ENCODE peak calls at places on chromosomes 5 and 9, in six cellular contexts. E is A673, L is SK-N-SH, K is tibial artery, V is neural progenitor cell, B is esophagus squamous epithelium. M is an unnamed sample.

GRCh38 chr5:54959673-54960418 is 25.5 kb downstream of the ESM1 start:
- DNase-seq in E (peak; percentile 56), K (no peak), V (peak; percentile 29), L (no peak), B (no peak), M (no peak)

GRCh38 chr5:95424016-95424415 is 32.9 kb downstream of the FAM81B start:
- DNase-seq in V (no peak), K (no peak), L (no peak), E (no peak), B (no peak), M (no peak)

GRCh38 chr9:129850821-129851540 is 15.7 kb downstream of the USP20 start:
- DNase-seq in B (no peak), K (no peak), E (no peak), V (no peak), L (no peak), M (no peak)

GRCh38 chr9:123678038-123678877 is 251.7 kb downstream of the DENND1A start:
- DNase-seq in E (no peak), V (no peak), K (no peak), B (no peak), L (peak; percentile 57), M (no peak)

GRCh38 chr5:168661593-168662485 is 82.7 kb upstream of the PANK3 start:
- DNase-seq in V (no peak), K (no peak), E (no peak), L (no peak), B (no peak), M (no peak)

GRCh38 chr9:128068656-128069221 is 707 bp downstream of the SLC25A25 start:
- DNase-seq in B (no peak), V (no peak), E (peak; percentile 50), K (no peak), L (peak; percentile 43), M (no peak)

GRCh38 chr5:31966931-31967330 is 207.2 kb downstream of the GOLPH3 start:
- DNase-seq in L (no peak), E (no peak), B (no peak), K (no peak), V (no peak), M (no peak)

GRCh38 chr5:58974083-58974482 is 391.2 kb downstream of the RAB3C start:
- DNase-seq in L (no peak), K (no peak), V (no peak), E (no peak), B (no peak), M (no peak)

GRCh38 chr5:81755320-81755719 is 4.4 kb upstream of the SSBP2 start:
- DNase-seq in V (peak; percentile 53), B (no peak), L (no peak), E (peak; percentile 74), K (peak; percentile 75), M (no peak)

GRCh38 chr9:16873131-16873787 is 2.8 kb upstream of the BNC2 start:
- DNase-seq in B (no peak), E (no peak), K (no peak), V (no peak), L (no peak), M (no peak)

GRCh38 chr9:89153618-89154017 is 25.0 kb downstream of the SHC3 start:
- DNase-seq in V (no peak), K (peak; percentile 47), B (no peak), E (peak; percentile 23), L (no peak), M (no peak)

GRCh38 chr5:177029498-177029897 is 7.0 kb downstream of the ZNF346 start:
- DNase-seq in E (no peak), B (no peak), L (no peak), K (no peak), V (no peak), M (no peak)

GRCh38 chr5:139747583-139748504 is 47.8 kb upstream of the PSD2 start:
- DNase-seq in K (peak; percentile 46), E (no peak), V (peak; percentile 70), L (peak; percentile 76), B (no peak), M (no peak)

GRCh38 chr5:158483202-158483870 is 616.4 kb downstream of the EBF1 start:
- DNase-seq in B (no peak), E (no peak), K (no peak), V (peak; percentile 11), L (no peak), M (no peak)

GRCh38 chr5:31329722-31330121 is 136.2 kb downstream of the CDH6 start:
- DNase-seq in V (no peak), B (no peak), L (no peak), E (no peak), K (no peak), M (no peak)

GRCh38 chr5:85841653-85842052 is 776.1 kb upstream of the COX7C start:
- DNase-seq in L (no peak), B (no peak), E (no peak), V (no peak), K (no peak), M (no peak)

GRCh38 chr5:191036-191948 is at the start of gene LRRC14B:
- DNase-seq in V (no peak), E (no peak), B (no peak), K (no peak), L (no peak), M (no peak)

GRCh38 chr5:94524841-94525697 is 93.3 kb downstream of the KIAA0825 start:
- DNase-seq in E (peak; percentile 50), K (no peak), L (peak; percentile 46), V (peak; percentile 60), B (no peak), M (no peak)

GRCh38 chr9:15444141-15444540 is 21.5 kb downstream of the SNAPC3 start:
- DNase-seq in B (no peak), V (no peak), K (no peak), L (no peak), E (no peak), M (no peak)

GRCh38 chr5:19584131-19584530 is 403.9 kb downstream of the CDH18 start:
- DNase-seq in E (no peak), L (no peak), B (no peak), K (no peak), V (no peak), M (no peak)

GRCh38 chr5:87097664-87098063 is 170.0 kb upstream of the RASA1 start:
- DNase-seq in V (no peak), B (no peak), K (no peak), L (no peak), E (no peak), M (no peak)

GRCh38 chr5:72121052-72121451 is 13.8 kb downstream of the MAP1B start:
- DNase-seq in B (no peak), V (no peak), L (no peak), E (no peak), K (no peak), M (no peak)

GRCh38 chr9:35792826-35793225 is 1.4 kb downstream of the NPR2 start:
- DNase-seq in K (no peak), E (no peak), L (no peak), B (no peak), V (no peak), M (no peak)

GRCh38 chr9:21294325-21294724 is 10.8 kb downstream of the IFNA5 start:
- DNase-seq in K (no peak), E (no peak), V (no peak), L (no peak), B (no peak), M (no peak)

GRCh38 chr9:17423681-17424011 is 155.2 kb upstream of the SH3GL2 start:
- DNase-seq in V (no peak), E (no peak), K (no peak), L (no peak), B (no peak), M (no peak)

GRCh38 chr9:110214090-110214489 is 6.1 kb upstream of the C9orf152 start:
- DNase-seq in B (no peak), E (no peak), K (no peak), L (no peak), V (no peak), M (no peak)

GRCh38 chr9:107999890-108000289 is 510.3 kb upstream of the KLF4 start:
- DNase-seq in E (no peak), K (no peak), L (no peak), B (no peak), V (no peak), M (no peak)

GRCh38 chr9:13939129-13939528 is 374.8 kb downstream of the NFIB start:
- DNase-seq in V (no peak), L (no peak), E (peak; percentile 53), B (no peak), K (no peak), M (no peak)

GRCh38 chr5:158938181-158938580 is 161.5 kb downstream of the EBF1 start:
- DNase-seq in E (no peak), V (no peak), B (no peak), K (no peak), L (no peak), M (no peak)

GRCh38 chr5:179780343-179780742 is 13.4 kb upstream of the LTC4S start:
- DNase-seq in B (no peak), E (no peak), K (no peak), V (no peak), L (no peak), M (no peak)
- TF ChIP-seq CTCF in B (no peak), E (no peak), K (no peak), V (no peak), L (no peak), M (no peak)

DNA sequence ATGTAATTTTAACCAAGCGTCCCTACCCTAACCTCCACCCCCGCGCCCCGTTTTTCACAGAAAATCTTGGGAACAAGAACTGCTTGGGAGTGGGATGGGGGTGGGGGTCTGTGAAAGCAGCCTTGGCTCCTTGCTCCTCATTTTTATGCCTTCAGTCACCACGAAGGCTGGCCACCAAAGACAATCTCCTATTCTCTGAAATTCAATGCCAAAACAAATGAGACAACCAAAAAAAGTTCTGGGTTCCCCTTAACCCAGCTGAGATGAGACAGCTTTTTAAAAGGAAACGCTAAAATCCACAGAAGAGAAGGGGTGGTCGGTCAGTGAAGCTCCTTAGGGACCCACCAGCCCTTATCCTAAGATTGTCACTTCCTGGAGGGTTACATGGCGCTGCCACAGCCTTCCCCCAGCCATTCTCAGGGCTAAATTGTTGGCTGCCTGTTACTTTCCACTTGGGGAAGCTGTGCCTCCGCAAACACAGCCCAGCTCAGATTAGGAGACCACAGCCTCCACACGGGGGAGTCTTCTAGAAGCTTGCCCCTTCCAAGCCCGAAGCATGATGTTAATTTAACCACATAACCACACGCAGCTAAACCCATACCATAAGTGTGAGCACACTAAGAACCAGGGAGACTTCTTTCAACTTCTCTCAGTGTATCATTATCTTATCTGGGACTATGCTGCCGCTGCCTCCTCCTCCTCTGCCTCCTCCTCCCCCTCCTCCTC is 136.3 kb downstream of the FOXD1 start:
- DNase-seq in B (no peak), L (no peak), E (no peak), K (peak; percentile 45), V (peak; percentile 50), M (no peak)
- TF ChIP-seq CTCF in B (no peak), L (peak; percentile 65), E (peak; percentile 10), K (no peak), V (no peak), M (peak; percentile 65)

DNA sequence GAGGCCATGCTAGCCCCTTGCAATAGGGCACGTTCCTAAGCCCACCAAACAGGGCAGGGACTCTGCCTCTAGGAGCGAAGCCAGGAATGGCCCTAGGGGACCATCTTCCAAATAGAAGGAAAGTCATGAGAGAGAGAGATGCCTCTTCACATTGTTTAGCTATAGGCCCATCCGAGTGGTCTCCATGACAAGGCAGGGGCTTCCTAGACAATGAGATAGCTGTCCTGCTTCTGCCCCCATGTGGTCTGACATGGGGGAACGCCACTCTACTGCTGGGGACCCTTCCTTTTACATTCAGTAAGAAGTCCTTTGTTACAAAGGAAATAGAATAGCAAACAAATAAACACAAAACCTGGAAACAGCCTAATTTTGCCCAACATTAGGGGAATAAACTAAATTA is 17.9 kb upstream of the KIF4B start:
- DNase-seq in L (peak; percentile 39), E (peak; percentile 56), K (no peak), B (no peak), V (peak; percentile 58), M (no peak)
- TF ChIP-seq CTCF in L (no peak), E (peak; percentile 55), K (no peak), B (no peak), V (peak; percentile 61), M (peak; percentile 15)

GRCh38 chr9:112084907-112085306 is 90.2 kb downstream of the SUSD1 start:
- DNase-seq in V (no peak), E (no peak), L (no peak), B (no peak), K (no peak), M (no peak)
- TF ChIP-seq CTCF in V (no peak), E (no peak), L (no peak), B (no peak), K (no peak), M (no peak)